ENCODE peak calls at places on chromosomes 4 and X, in eight cellular contexts. One of them, this sample, is unnamed.

GRCh38 chr4:85769009-85769408 is 294.1 kb downstream of the ARHGAP24 start:
- DNase-seq in AG10803: no peak
- DNase-seq in stimulated activated CD8-positive, alpha-beta memory T cell treated with anti-CD3 and anti-CD28 coated beads, Interleukin-2, amount 100 ng/mL, for 1 hour: no peak
- DNase-seq in NCI-H1694 treated with DMSO at 0.1 percent for 48 hours: no peak
- DNase-seq in effector CD4-positive, alpha-beta T cell: no peak
- DNase-seq in HT-29: no peak
- DNase-seq in T-helper 9 cell: no peak
- DNase-seq in GM04504: no peak
- DNase-seq in this sample: no peak

GRCh38 chr4:157221895-157222763 is 1.6 kb downstream of the GRIA2 start:
- DNase-seq in HT-29: no peak
- DNase-seq in NCI-H1694 treated with DMSO at 0.1 percent for 48 hours: no peak
- DNase-seq in stimulated activated CD8-positive, alpha-beta memory T cell treated with anti-CD3 and anti-CD28 coated beads, Interleukin-2, amount 100 ng/mL, for 1 hour: no peak
- DNase-seq in AG10803: no peak
- DNase-seq in effector CD4-positive, alpha-beta T cell: no peak
- DNase-seq in GM04504: no peak
- DNase-seq in T-helper 9 cell: no peak
- DNase-seq in this sample: peak

GRCh38 chr4:185280608-185281007 is 71.2 kb downstream of the SNX25 start:
- DNase-seq in T-helper 9 cell: no peak
- DNase-seq in effector CD4-positive, alpha-beta T cell: no peak
- DNase-seq in HT-29: no peak
- DNase-seq in NCI-H1694 treated with DMSO at 0.1 percent for 48 hours: no peak
- DNase-seq in AG10803: no peak
- DNase-seq in GM04504: no peak
- DNase-seq in stimulated activated CD8-positive, alpha-beta memory T cell treated with anti-CD3 and anti-CD28 coated beads, Interleukin-2, amount 100 ng/mL, for 1 hour: no peak
- DNase-seq in this sample: no peak

GRCh38 chr4:18980516-18981233 is 959.1 kb upstream of the LCORL start:
- DNase-seq in AG10803: no peak
- DNase-seq in stimulated activated CD8-positive, alpha-beta memory T cell treated with anti-CD3 and anti-CD28 coated beads, Interleukin-2, amount 100 ng/mL, for 1 hour: no peak
- DNase-seq in NCI-H1694 treated with DMSO at 0.1 percent for 48 hours: no peak
- DNase-seq in HT-29: no peak
- DNase-seq in effector CD4-positive, alpha-beta T cell: no peak
- DNase-seq in GM04504: no peak
- DNase-seq in T-helper 9 cell: no peak
- DNase-seq in this sample: no peak

GRCh38 chr4:182085051-182085480 is 158.1 kb upstream of the TENM3 start:
- DNase-seq in stimulated activated CD8-positive, alpha-beta memory T cell treated with anti-CD3 and anti-CD28 coated beads, Interleukin-2, amount 100 ng/mL, for 1 hour: no peak
- DNase-seq in T-helper 9 cell: no peak
- DNase-seq in HT-29: no peak
- DNase-seq in effector CD4-positive, alpha-beta T cell: no peak
- DNase-seq in AG10803: peak
- DNase-seq in NCI-H1694 treated with DMSO at 0.1 percent for 48 hours: no peak
- DNase-seq in GM04504: peak
- DNase-seq in this sample: no peak

GRCh38 chrX:68498508-68499379 is at the start of gene YIPF6:
- DNase-seq in effector CD4-positive, alpha-beta T cell: peak
- DNase-seq in HT-29: peak
- DNase-seq in AG10803: peak
- DNase-seq in NCI-H1694 treated with DMSO at 0.1 percent for 48 hours: peak
- DNase-seq in stimulated activated CD8-positive, alpha-beta memory T cell treated with anti-CD3 and anti-CD28 coated beads, Interleukin-2, amount 100 ng/mL, for 1 hour: peak
- DNase-seq in T-helper 9 cell: peak
- DNase-seq in GM04504: peak
- DNase-seq in this sample: peak

GRCh38 chrX:151505796-151506195 is 57.7 kb upstream of the PASD1 start:
- DNase-seq in stimulated activated CD8-positive, alpha-beta memory T cell treated with anti-CD3 and anti-CD28 coated beads, Interleukin-2, amount 100 ng/mL, for 1 hour: no peak
- DNase-seq in HT-29: peak
- DNase-seq in T-helper 9 cell: no peak
- DNase-seq in GM04504: peak
- DNase-seq in NCI-H1694 treated with DMSO at 0.1 percent for 48 hours: no peak
- DNase-seq in AG10803: peak
- DNase-seq in effector CD4-positive, alpha-beta T cell: no peak
- DNase-seq in this sample: no peak

GRCh38 chr4:101458914-101459313 is 111.6 kb upstream of the PPP3CA start:
- DNase-seq in stimulated activated CD8-positive, alpha-beta memory T cell treated with anti-CD3 and anti-CD28 coated beads, Interleukin-2, amount 100 ng/mL, for 1 hour: no peak
- DNase-seq in effector CD4-positive, alpha-beta T cell: no peak
- DNase-seq in NCI-H1694 treated with DMSO at 0.1 percent for 48 hours: no peak
- DNase-seq in GM04504: no peak
- DNase-seq in HT-29: no peak
- DNase-seq in T-helper 9 cell: no peak
- DNase-seq in AG10803: peak
- DNase-seq in this sample: no peak

GRCh38 chrX:28188526-28188925 is 207.3 kb upstream of the DCAF8L1 start:
- DNase-seq in T-helper 9 cell: no peak
- DNase-seq in AG10803: no peak
- DNase-seq in effector CD4-positive, alpha-beta T cell: no peak
- DNase-seq in HT-29: no peak
- DNase-seq in NCI-H1694 treated with DMSO at 0.1 percent for 48 hours: no peak
- DNase-seq in GM04504: no peak
- DNase-seq in stimulated activated CD8-positive, alpha-beta memory T cell treated with anti-CD3 and anti-CD28 coated beads, Interleukin-2, amount 100 ng/mL, for 1 hour: no peak
- DNase-seq in this sample: no peak

GRCh38 chr4:173325007-173325736 is 9.0 kb downstream of the HMGB2 start:
- DNase-seq in HT-29: no peak
- DNase-seq in effector CD4-positive, alpha-beta T cell: no peak
- DNase-seq in stimulated activated CD8-positive, alpha-beta memory T cell treated with anti-CD3 and anti-CD28 coated beads, Interleukin-2, amount 100 ng/mL, for 1 hour: no peak
- DNase-seq in T-helper 9 cell: no peak
- DNase-seq in NCI-H1694 treated with DMSO at 0.1 percent for 48 hours: no peak
- DNase-seq in AG10803: no peak
- DNase-seq in GM04504: no peak
- DNase-seq in this sample: no peak

GRCh38 chr4:90745176-90745575 is 618.0 kb downstream of the CCSER1 start:
- DNase-seq in effector CD4-positive, alpha-beta T cell: no peak
- DNase-seq in GM04504: no peak
- DNase-seq in NCI-H1694 treated with DMSO at 0.1 percent for 48 hours: no peak
- DNase-seq in AG10803: no peak
- DNase-seq in stimulated activated CD8-positive, alpha-beta memory T cell treated with anti-CD3 and anti-CD28 coated beads, Interleukin-2, amount 100 ng/mL, for 1 hour: no peak
- DNase-seq in T-helper 9 cell: no peak
- DNase-seq in HT-29: peak
- DNase-seq in this sample: no peak

GRCh38 chr4:155953151-155954117 is at the start of gene CTSO:
- DNase-seq in GM04504: peak
- DNase-seq in T-helper 9 cell: peak
- DNase-seq in stimulated activated CD8-positive, alpha-beta memory T cell treated with anti-CD3 and anti-CD28 coated beads, Interleukin-2, amount 100 ng/mL, for 1 hour: peak
- DNase-seq in effector CD4-positive, alpha-beta T cell: peak
- DNase-seq in HT-29: peak
- DNase-seq in AG10803: peak
- DNase-seq in NCI-H1694 treated with DMSO at 0.1 percent for 48 hours: peak
- DNase-seq in this sample: peak

This sample was measured in lower leg skin.